ENCODE peak calls at places on chromosomes 5 and 9, in five cellular contexts. C is activated effector memory CD4-positive, alpha-beta T cell treated with anti-CD3 and anti-CD28 coated beads, Interleukin-2, amount 50 U/mL, for 16 hours; P is OCI-LY7; H is NCI-H345; S is NCI-H1092. J is an unnamed sample.

GRCh38 chr5:150399158-150400019 is 13.3 kb downstream of the CD74 start:
- DNase-seq in P (no peak), S (no peak), H (no peak), C (no peak), J (no peak)

GRCh38 chr5:87042554-87042953 is 225.1 kb upstream of the RASA1 start:
- DNase-seq in H (no peak), P (no peak), C (no peak), S (no peak), J (no peak)

GRCh38 chr5:38673671-38674071 is 117.2 kb upstream of the LIFR start:
- DNase-seq in H (no peak), S (no peak), C (no peak), P (peak), J (no peak)

GRCh38 chr5:142748568-142749249 is 21.5 kb upstream of the ARHGAP26 start:
- DNase-seq in H (no peak), P (peak), C (peak), S (peak), J (peak)

GRCh38 chr9:136058152-136058483 is 37.0 kb downstream of the NACC2 start:
- DNase-seq in S (no peak), P (no peak), H (no peak), C (peak), J (no peak)

GRCh38 chr5:140966293-140967225 is at the start of gene PCDHAC2:
- DNase-seq in P (no peak), H (peak), C (no peak), S (peak), J (peak)

GRCh38 chr5:160188151-160188967 is 40.9 kb upstream of the FABP6 start:
- DNase-seq in C (no peak), S (no peak), P (no peak), H (no peak), J (no peak)

GRCh38 chr5:124812771-124813358 is 66.4 kb upstream of the ZNF608 start:
- DNase-seq in H (no peak), C (no peak), S (no peak), P (no peak), J (no peak)

GRCh38 chr5:157860898-157861894 is 2.3 kb upstream of the CLINT1 start:
- DNase-seq in C (no peak), S (no peak), P (peak), H (no peak), J (no peak)